ENCODE peak calls at places on chromosomes 2 and 18, in six cellular contexts. U is nephron progenitor cell, T is endodermal cell, S is HCT116, L is kidney, B is endothelial cell. P is an unnamed sample.
A peak's percentile ranks its signal among the peaks of the same experiment; 100 is the strongest.

GRCh38 chr18:9871244-9871746 is 14.5 kb upstream of the TXNDC2 start:
- DNase-seq in L (no peak), S (no peak), U (no peak), B (no peak), T (no peak), P (no peak)

GRCh38 chr2:10798783-10799182 is 13.8 kb downstream of the PDIA6 start:
- DNase-seq in B (no peak), T (peak; percentile 83), U (no peak), L (no peak), S (no peak), P (no peak)

GRCh38 chr2:230961091-230961491 is 34.8 kb upstream of the SPATA3 start:
- DNase-seq in U (no peak), B (no peak), S (no peak), L (no peak), T (peak; percentile 71), P (no peak)

GRCh38 chr2:172307800-172308199 is 119.6 kb upstream of the ITGA6 start:
- DNase-seq in B (peak; percentile 12), T (no peak), U (no peak), L (no peak), S (no peak), P (no peak)

GRCh38 chr2:85826990-85827878 is 61.6 kb downstream of the ST3GAL5 start:
- DNase-seq in S (peak; percentile 27), T (peak; percentile 92), U (peak; percentile 85), L (peak; percentile 85), B (peak; percentile 83), P (peak; percentile 46)

GRCh38 chr18:11761553-11761952 is 72.5 kb downstream of the GNAL start:
- DNase-seq in T (peak; percentile 79), L (no peak), U (no peak), S (peak; percentile 8), B (no peak), P (no peak)

GRCh38 chr2:238848941-238849853 is 1.3 kb downstream of the TWIST2 start:
- DNase-seq in S (no peak), L (no peak), T (peak; percentile 72), U (peak; percentile 49), B (no peak), P (no peak)

GRCh38 chr2:167181674-167182073 is 293.4 kb downstream of the XIRP2 start:
- DNase-seq in T (no peak), B (no peak), S (no peak), L (no peak), U (no peak), P (no peak)

GRCh38 chr18:58649966-58650816 is 21.1 kb upstream of the MALT1 start:
- DNase-seq in L (no peak), B (no peak), S (no peak), U (no peak), T (no peak), P (no peak)

GRCh38 chr2:234378440-234378839 is 118.4 kb downstream of the ARL4C start:
- DNase-seq in S (no peak), L (no peak), U (no peak), B (no peak), T (no peak), P (no peak)

GRCh38 chr18:74126684-74127482 is 20.8 kb downstream of the FBXO15 start:
- DNase-seq in B (no peak), T (no peak), L (no peak), U (no peak), S (no peak), P (no peak)

GRCh38 chr2:189254268-189254883 is 74.8 kb upstream of the COL5A2 start:
- DNase-seq in S (no peak), T (peak; percentile 53), L (no peak), B (no peak), U (no peak), P (peak; percentile 64)

GRCh38 chr2:37387143-37387835 is 42.9 kb downstream of the QPCT start:
- DNase-seq in S (no peak), L (no peak), T (no peak), B (no peak), U (no peak), P (peak; percentile 82)

GRCh38 chr2:162915858-162916257 is 77.3 kb upstream of the KCNH7 start:
- DNase-seq in S (no peak), U (no peak), B (no peak), T (no peak), L (no peak), P (no peak)

GRCh38 chr2:147364597-147364996 is 480.2 kb upstream of the ACVR2A start:
- DNase-seq in U (no peak), T (no peak), B (no peak), L (no peak), S (no peak), P (no peak)

GRCh38 chr2:215137741-215138340 is 585 bp downstream of the ABCA12 start:
- DNase-seq in U (no peak), T (no peak), B (no peak), L (no peak), S (peak; percentile 43), P (peak; percentile 53)

GRCh38 chr18:50751490-50751889 is 68.3 kb downstream of the MRO start:
- DNase-seq in S (no peak), L (no peak), U (no peak), B (no peak), T (peak; percentile 45), P (no peak)

GRCh38 chr2:70964133-70964532 is 14.3 kb upstream of the ANKRD53 start:
- DNase-seq in T (no peak), B (no peak), L (no peak), U (no peak), S (no peak), P (no peak)

GRCh38 chr2:144357623-144358400 is 162.1 kb downstream of the ZEB2 start:
- DNase-seq in S (peak; percentile 72), B (no peak), U (no peak), L (no peak), T (no peak), P (peak; percentile 98)

GRCh38 chr2:145012214-145012670 is 492.3 kb upstream of the ZEB2 start:
- DNase-seq in U (no peak), S (no peak), B (no peak), T (no peak), L (no peak), P (peak; percentile 36)

GRCh38 chr18:43760010-43760409 is 482.7 kb upstream of the SYT4 start:
- DNase-seq in S (no peak), T (no peak), U (no peak), L (no peak), B (no peak), P (no peak)

GRCh38 chr2:142868281-142868762 is 9.1 kb upstream of the KYNU start:
- DNase-seq in L (peak; percentile 80), T (no peak), U (no peak), B (no peak), S (no peak), P (no peak)

GRCh38 chr2:217262916-217263315 is 403.1 kb upstream of the TNP1 start:
- DNase-seq in B (no peak), S (no peak), L (no peak), U (no peak), T (no peak), P (no peak)

GRCh38 chr2:168663993-168664392 is 138.4 kb upstream of the NOSTRIN start:
- DNase-seq in B (no peak), S (no peak), L (no peak), T (no peak), U (no peak), P (peak; percentile 12)

GRCh38 chr2:1748741-1749488 is 4.6 kb upstream of the PXDN start:
- DNase-seq in U (no peak), B (no peak), L (peak; percentile 29), T (peak; percentile 35), S (no peak), P (no peak)

GRCh38 chr2:240224676-240225075 is 84.2 kb upstream of the OTOS start:
- DNase-seq in S (no peak), U (no peak), B (no peak), T (no peak), L (peak; percentile 63), P (peak; percentile 83)

GRCh38 chr2:143463717-143464116 is 334.5 kb downstream of the ARHGAP15 start:
- DNase-seq in L (no peak), U (no peak), B (no peak), T (no peak), S (no peak), P (no peak)

GRCh38 chr2:45698538-45698937 is 47.1 kb downstream of the PRKCE start:
- DNase-seq in T (peak; percentile 16), L (no peak), S (no peak), B (no peak), U (no peak), P (peak; percentile 4)

GRCh38 chr2:144084114-144084661 is 435.7 kb downstream of the ZEB2 start:
- DNase-seq in B (no peak), L (no peak), U (no peak), T (no peak), S (no peak), P (peak; percentile 72)

GRCh38 chr2:105403785-105404698 is 5.2 kb upstream of the FHL2 start:
- DNase-seq in B (peak; percentile 27), L (peak; percentile 81), S (peak; percentile 93), T (peak; percentile 77), U (no peak), P (peak; percentile 95)

GRCh38 chr2:39640107-39640506 is 25.6 kb upstream of the TMEM178A start:
- DNase-seq in T (no peak), L (no peak), U (no peak), S (no peak), B (no peak), P (no peak)

GRCh38 chr2:12727085-12727484 is 10.3 kb downstream of the TRIB2 start:
- DNase-seq in L (peak; percentile 44), T (no peak), B (no peak), U (no peak), S (no peak), P (no peak)

GRCh38 chr18:48542513-48543181 is 3.8 kb downstream of the CTIF start:
- DNase-seq in U (no peak), S (no peak), L (no peak), B (no peak), T (peak; percentile 86), P (no peak)

DNA sequence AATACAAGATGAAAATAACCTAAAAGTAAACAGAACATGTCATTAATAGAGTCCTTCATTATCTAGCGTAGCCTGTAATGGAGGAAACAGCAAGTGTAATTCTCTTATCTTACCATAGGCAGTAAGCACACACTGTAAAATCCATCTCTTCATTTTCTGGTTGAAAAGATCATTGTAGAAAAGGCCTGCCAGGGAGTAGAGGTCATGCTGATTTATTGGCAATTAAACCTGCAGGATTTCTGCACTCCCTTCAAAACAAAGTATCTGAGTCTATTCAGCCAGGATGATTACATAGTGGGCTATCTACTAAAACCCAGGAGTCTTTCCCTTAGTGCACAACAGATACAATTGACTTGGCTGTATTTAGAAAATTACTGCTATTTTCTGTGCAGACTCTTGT is 250.6 kb upstream of the STON1 start:
- DNase-seq in L (no peak), S (no peak), T (no peak), U (no peak), B (no peak), P (no peak)
- TF ChIP-seq CTCF in L (no peak), S (no peak), T (no peak), U (no peak), B (no peak), P (no peak)

GRCh38 chr18:7735194-7735593 is 168.1 kb downstream of the PTPRM start:
- DNase-seq in T (peak; percentile 75), L (no peak), B (no peak), S (no peak), U (no peak), P (no peak)
- TF ChIP-seq CTCF in T (peak; percentile 80), L (peak; percentile 37), B (no peak), S (peak; percentile 39), U (no peak), P (peak; percentile 62)

GRCh38 chr2:220104871-220105351 is 477.5 kb downstream of the SLC4A3 start:
- DNase-seq in T (peak; percentile 57), S (no peak), L (no peak), B (peak; percentile 51), U (peak; percentile 46), P (peak; percentile 91)
- TF ChIP-seq CTCF in T (peak; percentile 44), S (no peak), L (no peak), B (no peak), U (no peak), P (peak; percentile 76)

GRCh38 chr2:201258666-201258999 is 1.7 kb upstream of the CASP8 start:
- DNase-seq in B (no peak), L (no peak), U (no peak), T (peak; percentile 73), S (no peak), P (no peak)
- TF ChIP-seq CTCF in B (no peak), L (no peak), U (no peak), T (peak; percentile 18), S (no peak), P (peak; percentile 31)